ENCODE peak calls at places on chromosomes 1 and 21, in nine cellular contexts. A is uterus; E is effector memory CD4-positive, alpha-beta T cell; H is PC-9; T is transverse colon; Z is neuronal stem cell; B is body of pancreas; Y is CD8-positive, alpha-beta T cell; I is cardiac muscle cell. K is an unnamed sample. For H3K4me1, the result is how much of the 10 kb centered on the place peaks cover.

GRCh38 chr1:179809506-179810366 is 66.6 kb downstream of the FAM163A start:
- DNase-seq in A (peak), E (peak), H (peak), T (peak), Z (peak), B (peak), Y (peak), I (peak), K (peak)

GRCh38 chr1:229159668-229160544 is 111.0 kb upstream of the RAB4A start:
- DNase-seq in A (no peak), E (no peak), H (no peak), T (no peak), Z (no peak), B (no peak), Y (no peak), I (peak), K (no peak)

GRCh38 chr1:163195728-163196448 is 6.8 kb downstream of the RGS5 start:
- DNase-seq in A (no peak), E (no peak), H (no peak), T (no peak), Z (no peak), B (no peak), Y (no peak), I (peak), K (no peak)

GRCh38 chr1:40059292-40059959 is 18.9 kb downstream of the CAP1 start:
- DNase-seq in A (no peak), E (no peak), H (peak), T (peak), Z (no peak), B (no peak), Y (no peak), I (peak), K (no peak)

GRCh38 chr1:50873458-50874187 is 86.4 kb downstream of the FAF1 start:
- DNase-seq in A (peak), E (peak), H (peak), T (peak), Z (peak), B (peak), Y (peak), I (peak), K (peak)

GRCh38 chr1:905071-905749 is 18.5 kb upstream of the SAMD11 start:
- DNase-seq in A (peak), E (no peak), H (no peak), T (peak), Z (no peak), B (peak), Y (peak), I (peak), K (peak)

GRCh38 chr1:3651011-3651938 is 1.0 kb upstream of the TP73 start:
- DNase-seq in A (no peak), E (no peak), H (no peak), T (no peak), Z (no peak), B (no peak), Y (no peak), I (peak), K (no peak)

GRCh38 chr1:161177112-161177935 is at the start of gene B4GALT3:
- DNase-seq in A (peak), E (peak), H (peak), T (peak), Z (peak), B (peak), Y (peak), I (peak), K (peak)

GRCh38 chr1:105100102-105100501 is 1350.4 kb downstream of the AMY1C start:
- DNase-seq in A (no peak), E (no peak), H (no peak), T (no peak), Z (no peak), B (no peak), Y (no peak), I (no peak), K (no peak)

GRCh38 chr1:93845554-93846150 is 33.4 kb downstream of the DNTTIP2 start:
- DNase-seq in A (peak), E (no peak), H (peak), T (peak), Z (peak), B (peak), Y (no peak), I (peak), K (no peak)

GRCh38 chr1:41633764-41634163 is 149.3 kb upstream of the EDN2 start:
- DNase-seq in A (no peak), E (no peak), H (no peak), T (no peak), Z (no peak), B (no peak), Y (no peak), I (no peak), K (no peak)

GRCh38 chr1:119291611-119292206 is 76.9 kb upstream of the HAO2 start:
- DNase-seq in A (no peak), E (no peak), H (no peak), T (no peak), Z (no peak), B (no peak), Y (no peak), I (no peak), K (no peak)

GRCh38 chr1:228697209-228698016 is 37.9 kb upstream of the RHOU start:
- DNase-seq in A (peak), E (no peak), H (no peak), T (peak), Z (no peak), B (peak), Y (no peak), I (peak), K (peak)

GRCh38 chr1:27101696-27102095 is 53.2 kb downstream of the SLC9A1 start:
- DNase-seq in A (no peak), E (no peak), H (no peak), T (no peak), Z (no peak), B (no peak), Y (no peak), I (no peak), K (no peak)

GRCh38 chr21:41283211-41283818 is 33.3 kb upstream of the FAM3B start:
- DNase-seq in A (peak), E (no peak), H (peak), T (peak), Z (peak), B (peak), Y (peak), I (peak), K (no peak)

GRCh38 chr1:220335668-220336067 is 63.4 kb upstream of the RAB3GAP2 start:
- DNase-seq in A (no peak), E (no peak), H (peak), T (no peak), Z (no peak), B (peak), Y (no peak), I (no peak), K (no peak)
- H3K4me1 ChIP-seq in A (under half), E (under half), H (under half), T (under half), Z (under half), B (under half), Y (under half), I (under half), K (under half)

DNA sequence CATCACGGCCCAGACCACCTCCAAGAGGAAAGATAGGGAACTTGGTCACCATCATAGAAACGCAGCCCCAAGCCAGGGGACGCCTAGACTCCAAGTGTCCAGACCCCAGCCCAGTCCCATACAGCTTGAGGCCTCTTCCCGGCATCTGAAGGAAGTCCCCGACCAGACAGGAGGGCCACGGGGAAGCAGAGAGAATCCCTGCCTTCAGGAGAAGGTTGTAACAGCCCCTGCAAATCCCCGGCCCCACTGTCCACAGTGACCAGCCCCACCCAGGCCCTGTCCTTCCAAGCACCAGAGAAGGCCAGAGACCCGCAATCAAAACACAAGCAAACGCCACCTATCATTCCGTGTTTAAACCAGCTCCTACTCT is 1.7 kb downstream of the SLC19A1 start:
- DNase-seq in A (peak), E (no peak), H (no peak), T (no peak), Z (no peak), B (peak), Y (peak), I (no peak), K (peak)
- H3K4me3 ChIP-seq in A (no peak), E (no peak), H (peak), T (no peak), Z (no peak), B (no peak), Y (no peak), I (no peak), K (no peak)

GRCh38 chr1:56019922-56020321 is 559.4 kb downstream of the PLPP3 start:
- DNase-seq in A (no peak), E (no peak), H (no peak), T (no peak), Z (no peak), B (no peak), Y (no peak), I (no peak), K (no peak)
- H3K4me1 ChIP-seq in A (under half), E (under half), H (under half), T (under half), Z (under half), B (under half), Y (under half), I (under half), K (under half)

DNA sequence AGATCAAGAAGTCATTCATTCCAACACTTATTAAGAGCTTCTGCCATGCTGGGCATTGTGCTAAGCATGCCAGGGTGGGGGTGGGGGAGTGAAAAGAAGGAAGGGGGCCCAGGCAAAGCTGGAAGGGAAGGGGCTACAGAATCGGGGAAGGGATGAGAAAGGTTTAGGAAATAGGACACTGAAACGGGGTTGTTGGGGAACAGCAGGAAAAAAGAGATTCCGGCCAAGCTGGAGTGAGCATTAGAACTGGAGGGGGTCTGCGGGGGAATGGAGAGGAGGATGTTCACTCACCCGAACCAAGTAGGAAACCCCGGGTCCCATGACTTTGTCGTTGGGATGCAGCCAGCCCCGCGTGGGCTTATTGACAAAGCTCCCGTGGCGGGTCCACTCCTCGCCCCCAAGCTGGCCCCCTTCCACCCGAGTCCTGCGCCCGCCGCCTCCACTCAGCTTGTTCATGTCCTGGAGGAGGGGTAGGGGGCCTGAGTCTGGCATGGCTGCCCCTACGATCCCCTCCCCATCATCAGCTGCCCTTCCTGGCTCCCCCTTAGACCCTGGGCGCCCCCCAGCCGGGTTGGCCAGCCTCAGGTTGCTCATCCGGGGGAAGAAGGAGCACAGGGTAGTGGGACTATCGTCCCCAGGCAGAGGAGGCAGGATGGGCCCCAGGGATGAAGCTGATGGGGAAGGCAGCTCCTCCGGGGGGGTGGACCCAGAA is 650 bp downstream of the SHC1 start:
- DNase-seq in A (peak), E (no peak), H (no peak), T (no peak), Z (no peak), B (no peak), Y (no peak), I (no peak), K (peak)
- H3K4me3 ChIP-seq in A (peak), E (no peak), H (peak), T (peak), Z (peak), B (no peak), Y (no peak), I (peak), K (peak)

DNA sequence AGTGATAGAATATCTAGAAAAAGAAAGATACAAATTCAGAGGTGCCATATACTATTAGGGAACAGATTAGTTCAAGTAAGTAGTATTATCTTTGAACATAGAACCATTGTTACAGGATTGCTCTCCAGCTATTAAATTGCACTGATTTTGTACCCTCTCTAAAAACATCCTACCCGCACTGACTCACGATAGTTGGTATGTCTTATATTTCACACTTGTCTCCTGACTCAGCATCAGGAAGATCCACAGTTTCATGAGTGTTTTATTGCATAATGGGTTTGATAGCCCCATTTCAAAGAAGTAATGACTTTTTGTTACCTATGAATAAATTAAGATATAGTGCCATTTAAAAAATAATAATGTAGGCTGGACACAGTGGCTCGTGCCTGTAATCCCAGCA is 6.0 kb downstream of the TATDN3 start:
- DNase-seq in A (no peak), E (no peak), H (no peak), T (no peak), Z (no peak), B (no peak), Y (no peak), I (peak), K (no peak)
- H3K4me1 ChIP-seq in A (under half), E (under half), H (under half), T (under half), Z (under half), B (under half), Y (under half), I (under half), K (under half)

K was measured in left ventricle myocardium inferior.